ENCODE peak calls at places on chromosomes 11 and 22, in seven cellular contexts. Y is OCI-LY7, L is MM.1S, I is mesenchymal stem cell, Q is HCT116, Z is hepatocyte, E is GM23248. A is an unnamed sample.

GRCh38 chr22:41517172-41518047 is 26.9 kb downstream of the POLR3H start:
- DNase-seq in Y (no peak), Z (peak; percentile 77), E (peak; percentile 72), Q (no peak), I (peak; percentile 59), L (no peak), A (peak; percentile 80)

GRCh38 chr11:70661763-70662501 is 263.6 kb downstream of the CTTN start:
- DNase-seq in L (no peak), I (peak; percentile 54), Y (no peak), Q (no peak), E (peak; percentile 67), Z (no peak), A (no peak)

GRCh38 chr11:2204361-2205213 is 33.0 kb upstream of the TH start:
- DNase-seq in I (no peak), Z (no peak), Q (no peak), Y (no peak), E (no peak), L (no peak), A (peak; percentile 98)

GRCh38 chr22:45477366-45478107 is 25.1 kb upstream of the FBLN1 start:
- DNase-seq in I (no peak), Y (no peak), E (no peak), Z (no peak), Q (no peak), L (no peak), A (no peak)

GRCh38 chr11:12472401-12473065 is 95.2 kb downstream of the PARVA start:
- DNase-seq in I (no peak), L (no peak), Q (no peak), Z (no peak), E (no peak), Y (no peak), A (peak; percentile 44)

GRCh38 chr22:39452740-39453040 is 4.1 kb upstream of the MGAT3 start:
- DNase-seq in L (no peak), E (no peak), I (no peak), Z (no peak), Y (no peak), Q (no peak), A (no peak)

GRCh38 chr11:114099392-114100178 is 40.1 kb downstream of the ZBTB16 start:
- DNase-seq in Z (peak; percentile 59), Y (no peak), L (no peak), I (peak; percentile 59), Q (no peak), E (no peak), A (no peak)

GRCh38 chr22:42114721-42115120 is 15.9 kb downstream of the CYP2D6 start:
- DNase-seq in L (no peak), E (peak; percentile 39), Y (peak; percentile 30), Z (peak; percentile 80), I (peak; percentile 41), Q (peak; percentile 26), A (peak; percentile 11)

GRCh38 chr11:130737866-130738431 is 178.3 kb downstream of the SNX19 start:
- DNase-seq in Q (no peak), Z (peak; percentile 41), L (no peak), I (peak; percentile 65), Y (no peak), E (peak; percentile 73), A (no peak)

GRCh38 chr11:43947003-43947500 is 4.6 kb downstream of the C11orf96 start:
- DNase-seq in E (peak; percentile 73), Y (no peak), L (peak; percentile 14), Z (no peak), I (peak; percentile 88), Q (peak; percentile 19), A (no peak)

GRCh38 chr11:109033627-109034340 is 368.9 kb downstream of the DDX10 start:
- DNase-seq in Y (no peak), Z (no peak), I (no peak), Q (no peak), L (no peak), E (peak; percentile 98), A (no peak)

GRCh38 chr11:123473941-123474668 is 44.0 kb downstream of the GRAMD1B start:
- DNase-seq in Q (no peak), L (no peak), Z (no peak), I (peak; percentile 94), E (peak; percentile 96), Y (no peak), A (peak; percentile 42)

GRCh38 chr22:37777122-37777687 is 30.5 kb upstream of the GCAT start:
- DNase-seq in I (peak; percentile 77), E (peak; percentile 86), Q (peak; percentile 84), Z (peak; percentile 62), L (peak; percentile 66), Y (peak; percentile 47), A (peak; percentile 99)

GRCh38 chr22:22720201-22720723 is 75.8 kb downstream of the GGTLC2 start:
- DNase-seq in L (peak; percentile 68), Q (peak; percentile 67), E (peak; percentile 57), Z (peak; percentile 41), I (peak; percentile 22), Y (peak; percentile 91), A (peak; percentile 35)

GRCh38 chr22:42177891-42178336 is 47.3 kb upstream of the CYP2D6 start:
- DNase-seq in Q (no peak), L (no peak), Z (peak; percentile 44), E (no peak), Y (no peak), I (no peak), A (no peak)

GRCh38 chr11:43547411-43547718 is 133.2 kb upstream of the HSD17B12 start:
- DNase-seq in Z (peak; percentile 52), I (no peak), Y (no peak), E (peak; percentile 52), Q (no peak), L (no peak), A (no peak)

GRCh38 chr22:30309981-30310672 is 16.6 kb downstream of the TBC1D10A start:
- DNase-seq in Z (peak; percentile 68), I (peak; percentile 89), Y (peak; percentile 48), L (peak; percentile 57), E (peak; percentile 87), Q (no peak), A (peak; percentile 89)

GRCh38 chr22:20094158-20094807 is 14.2 kb downstream of the DGCR8 start:
- DNase-seq in Q (no peak), L (no peak), I (no peak), Z (no peak), Y (no peak), E (no peak), A (no peak)

GRCh38 chr22:42214625-42215415 is 55.6 kb downstream of the TCF20 start:
- DNase-seq in I (no peak), Q (no peak), L (no peak), Y (no peak), Z (no peak), E (no peak), A (no peak)

GRCh38 chr11:86798988-86799387 is 1.4 kb upstream of the PRSS23 start:
- DNase-seq in E (peak; percentile 93), I (peak; percentile 91), Z (peak; percentile 59), Q (no peak), L (no peak), Y (no peak), A (no peak)

GRCh38 chr11:19802773-19803293 is 90.2 kb downstream of the NAV2 start:
- DNase-seq in Q (no peak), Z (no peak), Y (no peak), I (no peak), L (no peak), E (no peak), A (no peak)

DNA sequence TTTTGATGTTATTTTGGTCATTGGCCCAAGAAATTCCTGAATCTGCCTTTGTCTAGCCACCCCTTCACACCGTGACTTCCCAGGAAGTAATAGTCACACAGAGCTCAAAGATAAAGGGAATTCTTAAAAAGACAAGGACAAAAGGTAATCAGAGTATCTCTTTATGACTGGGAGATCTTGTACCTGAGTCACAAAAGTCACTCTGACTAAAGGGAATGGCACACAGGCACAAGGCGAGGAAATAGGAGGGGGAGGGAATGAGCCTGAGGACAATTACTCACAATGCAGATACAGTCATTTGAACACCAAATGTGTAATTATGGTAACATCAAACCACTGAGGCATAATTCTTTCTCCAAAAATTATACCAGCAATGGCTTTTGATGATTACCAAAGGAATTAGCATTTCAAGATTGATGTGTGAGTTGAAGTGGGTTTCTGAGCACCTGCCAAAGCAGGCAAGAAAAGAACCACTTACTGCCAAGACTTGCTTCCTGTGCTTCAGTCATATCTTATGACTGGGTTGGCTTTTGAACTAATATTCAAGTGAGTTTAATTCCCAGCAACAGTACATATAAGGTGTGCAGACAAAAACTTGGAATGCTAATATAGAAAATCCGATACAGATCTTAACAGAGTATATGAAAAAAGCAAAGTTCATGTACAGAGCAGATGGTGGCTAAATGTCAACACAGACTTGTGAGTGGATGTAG is 856.4 kb downstream of the LRRC4C start:
- DNase-seq in Q (no peak), L (no peak), Y (no peak), E (no peak), Z (peak; percentile 11), I (no peak), A (no peak)
- H2AFZ ChIP-seq in Q (no peak overlapping the region), L (no peak overlapping the region), Y (no peak overlapping the region), E (no peak overlapping the region), Z (no peak overlapping the region), I (no peak overlapping the region), A (no peak overlapping the region)

GRCh38 chr11:118605116-118605867 is 2.1 kb upstream of the PHLDB1 start:
- DNase-seq in L (no peak), Q (no peak), I (peak; percentile 99), E (peak; percentile 97), Z (peak; percentile 86), Y (no peak), A (no peak)
- H2AFZ ChIP-seq in L (no peak overlapping the region), Q (no peak overlapping the region), I (no peak overlapping the region), E (no peak overlapping the region), Z (no peak overlapping the region), Y (no peak overlapping the region), A (no peak overlapping the region)

GRCh38 chr11:64877390-64878222 is 815 bp downstream of the EHD1 start:
- DNase-seq in Z (no peak), E (peak; percentile 60), I (no peak), Q (no peak), L (no peak), Y (peak; percentile 53), A (peak; percentile 35)

GRCh38 chr11:64879226-64879900 is 942 bp upstream of the EHD1 start:
- DNase-seq in Q (no peak), Z (no peak), L (no peak), E (no peak), I (peak; percentile 47), Y (no peak), A (peak; percentile 39)

GRCh38 chr11:64880240-64881001 is 2.0 kb upstream of the EHD1 start:
- DNase-seq in I (peak; percentile 85), Z (no peak), L (peak; percentile 66), Q (no peak), Y (no peak), E (no peak), A (no peak)

GRCh38 chr11:64878223-64878493 is 263 bp downstream of the EHD1 start:
- DNase-seq in Z (no peak), Q (no peak), E (no peak), I (no peak), Y (no peak), L (no peak), A (no peak)

GRCh38 chr11:64878494-64879225 is at the start of gene EHD1:
- DNase-seq in Y (peak; percentile 100), Z (peak; percentile 100), I (peak; percentile 97), E (peak; percentile 99), Q (peak; percentile 92), L (peak; percentile 99), A (peak; percentile 99)
- H2AFZ ChIP-seq in Y (no peak within 1 kb of the TSS), Z (peak within 1 kb of the TSS; percentile 65), I (peak within 1 kb of the TSS; percentile 63), E (peak within 1 kb of the TSS; percentile 91), Q (no peak within 1 kb of the TSS), L (peak within 1 kb of the TSS; percentile 88), A (peak within 1 kb of the TSS; percentile 76)

DNA sequence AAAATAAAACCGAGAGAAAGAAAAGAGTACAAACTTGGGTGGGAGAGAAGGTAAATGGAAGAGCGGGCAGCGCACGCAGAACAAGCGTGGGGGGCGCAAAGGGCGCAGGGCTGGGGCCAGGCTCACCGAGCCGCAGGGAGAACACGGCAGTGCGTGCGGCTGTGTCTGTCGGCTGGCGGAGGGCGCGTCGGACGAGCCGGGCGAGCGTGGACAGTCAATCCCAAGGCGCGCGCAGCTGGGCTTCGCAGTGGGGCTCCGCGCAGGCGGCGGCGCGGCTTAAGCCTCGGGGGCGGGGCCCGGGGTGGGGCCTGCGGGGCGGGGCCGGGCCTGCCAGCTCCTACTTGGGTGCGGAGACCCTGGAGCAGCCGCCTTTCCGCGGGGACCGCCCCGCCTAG is at the start of gene UCP2:
- DNase-seq in E (peak; percentile 91), Y (peak; percentile 82), Q (no peak), L (peak; percentile 88), Z (peak; percentile 92), I (peak; percentile 86), A (peak; percentile 77)
- H2AFZ ChIP-seq in E (peak within 1 kb of the TSS; percentile 99), Y (peak within 1 kb of the TSS; percentile 21), Q (peak within 1 kb of the TSS; percentile 56), L (peak within 1 kb of the TSS; percentile 99), Z (peak within 1 kb of the TSS; percentile 98), I (peak within 1 kb of the TSS; percentile 60), A (peak within 1 kb of the TSS; percentile 68)